ENCODE peak calls at places on chromosomes 11 and 22, in four cellular contexts. R, C, U and S are unnamed samples. For H3K4me1, the result is how much of the 10 kb centered on the place peaks cover.

GRCh38 chr22:33036881-33037280 is 21.3 kb downstream of the SYN3 start:
- DNase-seq in R (no peak), C (no peak), U (no peak), S (no peak)

GRCh38 chr11:86167499-86168161 is 76.9 kb upstream of the EED start:
- DNase-seq in R (peak), C (no peak), U (no peak), S (no peak)

GRCh38 chr11:113663567-113663966 is 42.5 kb downstream of the TMPRSS5 start:
- DNase-seq in U (no peak), R (no peak), C (no peak), S (no peak)

GRCh38 chr11:28666632-28667031 is 558.4 kb downstream of the METTL15 start:
- DNase-seq in R (no peak), C (no peak), U (no peak), S (no peak)

GRCh38 chr11:65553301-65554001 is 4.7 kb downstream of the LTBP3 start:
- DNase-seq in U (no peak), C (peak), R (no peak), S (peak)

GRCh38 chr11:128259816-128260215 is 327.5 kb downstream of the ETS1 start:
- DNase-seq in C (no peak), R (no peak), U (no peak), S (no peak)

GRCh38 chr11:111303476-111303875 is 5.1 kb downstream of the POU2AF3 start:
- DNase-seq in R (peak), U (no peak), C (no peak), S (no peak)

GRCh38 chr11:111450480-111451320 is 61.5 kb downstream of the BTG4 start:
- DNase-seq in R (no peak), C (peak), U (no peak), S (no peak)

GRCh38 chr11:102783720-102784119 is 3.3 kb upstream of the MMP10 start:
- DNase-seq in C (no peak), U (no peak), R (no peak), S (no peak)

GRCh38 chr11:73237471-73238290 is 19.6 kb downstream of the P2RY2 start:
- DNase-seq in R (peak), U (no peak), C (no peak), S (no peak)

GRCh38 chr11:78350646-78351165 is 66.9 kb downstream of the GAB2 start:
- DNase-seq in C (no peak), R (peak), U (no peak), S (peak)

GRCh38 chr22:41478891-41479521 is 10.1 kb downstream of the ACO2 start:
- DNase-seq in C (no peak), U (no peak), R (peak), S (no peak)

GRCh38 chr11:27904358-27905055 is 203.4 kb downstream of the KIF18A start:
- DNase-seq in U (no peak), R (no peak), C (no peak), S (no peak)

GRCh38 chr11:86047275-86047991 is 21.5 kb downstream of the PICALM start:
- DNase-seq in R (peak), C (no peak), U (no peak), S (no peak)

GRCh38 chr11:93529707-93530467 is 13.3 kb downstream of the SMCO4 start:
- DNase-seq in C (no peak), U (no peak), R (no peak), S (peak)

GRCh38 chr11:123576501-123576900 is 77.9 kb downstream of the SCN3B start:
- DNase-seq in C (no peak), U (no peak), R (no peak), S (no peak)

GRCh38 chr11:46649180-46649738 is 31.9 kb downstream of the ATG13 start:
- DNase-seq in R (peak), U (no peak), C (no peak), S (no peak)

GRCh38 chr11:90542092-90542491 is 319.2 kb upstream of the CHORDC1 start:
- DNase-seq in R (no peak), C (no peak), U (no peak), S (no peak)

DNA sequence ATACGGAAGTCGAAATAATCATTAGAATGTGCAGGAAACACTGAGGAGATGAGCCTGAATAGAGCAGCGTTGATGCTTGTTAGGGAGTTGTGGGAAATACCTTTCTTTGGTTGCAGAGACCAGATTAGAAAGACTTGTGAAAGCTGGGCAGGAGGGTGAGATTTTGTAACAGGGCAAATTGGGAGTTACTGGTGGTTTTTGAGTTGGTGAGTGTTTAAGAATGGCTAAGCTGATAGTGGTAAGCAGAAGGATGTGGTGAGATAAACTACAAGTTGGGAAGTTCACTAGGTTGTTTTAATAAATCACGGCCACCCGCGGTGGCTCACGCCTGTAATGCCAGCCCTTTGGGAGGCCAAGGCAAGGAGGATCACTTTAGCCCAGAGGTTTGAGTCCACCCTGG is 34.4 kb downstream of the MCAM start:
- DNase-seq in U (no peak), R (peak), C (no peak), S (no peak)
- H3K4me1 ChIP-seq in U (under half), R (under half), C (under half), S (under half)

GRCh38 chr11:11074686-11075370 is 217.0 kb upstream of the ZBED5 start:
- DNase-seq in C (no peak), U (no peak), R (no peak), S (no peak)

GRCh38 chr11:11076276-11076675 is 218.4 kb upstream of the ZBED5 start:
- DNase-seq in U (no peak), C (no peak), R (no peak), S (no peak)

GRCh38 chr11:11073996-11074395 is 216.1 kb upstream of the ZBED5 start:
- DNase-seq in U (no peak), R (no peak), C (no peak), S (no peak)

GRCh38 chr11:11076879-11077278 is 219.0 kb upstream of the ZBED5 start:
- DNase-seq in R (no peak), U (no peak), C (no peak), S (no peak)

DNA sequence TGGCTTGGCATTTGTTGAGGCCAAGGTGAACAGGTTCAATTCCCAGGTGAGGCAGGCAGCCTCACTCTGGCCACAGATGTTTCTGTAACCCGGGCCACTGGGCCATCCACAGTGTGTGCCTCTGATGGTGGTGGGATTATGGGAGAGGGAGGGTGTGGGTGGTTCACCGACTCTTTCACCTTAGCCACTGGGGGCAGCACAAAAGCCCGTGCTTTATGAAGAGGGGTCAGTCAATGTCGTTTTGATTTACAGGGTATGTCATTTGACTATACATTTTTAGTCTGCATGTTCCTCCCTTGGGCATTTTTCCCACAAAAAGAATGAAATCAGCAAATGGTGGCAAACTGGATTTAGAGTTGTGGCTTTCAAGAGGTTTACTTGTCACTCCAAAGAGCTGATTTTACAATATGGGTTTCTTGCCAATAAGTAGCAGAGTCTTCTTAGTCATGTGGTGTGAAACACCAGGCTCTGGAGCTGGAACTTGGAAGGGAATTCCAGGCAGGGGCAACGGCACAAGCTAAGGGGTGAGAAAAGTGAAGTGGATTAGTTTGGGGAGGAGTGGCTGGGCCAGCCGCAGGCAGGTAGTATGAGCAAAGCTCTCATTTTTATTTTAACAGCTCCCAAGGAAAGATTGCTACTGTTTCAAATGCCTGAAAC is 217.8 kb upstream of the ZBED5 start:
- DNase-seq in R (no peak), U (no peak), C (no peak), S (no peak)
- TF ChIP-seq CTCF in R (no peak), U (no peak), C (no peak), S (peak)

DNA sequence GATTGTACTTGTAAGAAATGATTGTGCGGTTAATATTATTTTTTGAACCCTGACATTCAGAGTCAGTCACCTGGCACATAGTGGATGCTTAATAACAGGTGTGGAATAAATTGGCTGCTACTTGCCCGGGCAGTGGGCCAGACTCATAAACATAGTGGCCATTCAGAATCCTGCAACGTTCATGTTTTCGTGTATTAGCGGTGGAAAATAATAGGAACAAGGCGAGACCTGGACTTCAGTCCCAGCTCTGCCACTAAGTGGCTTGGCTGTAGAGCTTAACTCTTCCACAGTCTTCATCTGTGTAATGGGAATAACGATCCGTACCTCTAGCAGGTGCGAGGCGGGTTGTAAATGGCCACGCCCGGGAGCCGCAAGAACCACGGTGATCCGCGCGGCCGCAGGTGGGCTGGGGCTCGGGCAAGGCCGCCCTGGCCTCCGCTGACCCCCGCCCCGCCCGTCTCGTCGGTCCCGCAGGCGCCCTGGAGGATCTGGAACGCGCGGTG is 761 bp upstream of the TMEM25 start:
- DNase-seq in C (no peak), U (no peak), R (no peak), S (no peak)
- H3K4me1 ChIP-seq in C (under half), U (under half), R (under half), S (under half)

DNA sequence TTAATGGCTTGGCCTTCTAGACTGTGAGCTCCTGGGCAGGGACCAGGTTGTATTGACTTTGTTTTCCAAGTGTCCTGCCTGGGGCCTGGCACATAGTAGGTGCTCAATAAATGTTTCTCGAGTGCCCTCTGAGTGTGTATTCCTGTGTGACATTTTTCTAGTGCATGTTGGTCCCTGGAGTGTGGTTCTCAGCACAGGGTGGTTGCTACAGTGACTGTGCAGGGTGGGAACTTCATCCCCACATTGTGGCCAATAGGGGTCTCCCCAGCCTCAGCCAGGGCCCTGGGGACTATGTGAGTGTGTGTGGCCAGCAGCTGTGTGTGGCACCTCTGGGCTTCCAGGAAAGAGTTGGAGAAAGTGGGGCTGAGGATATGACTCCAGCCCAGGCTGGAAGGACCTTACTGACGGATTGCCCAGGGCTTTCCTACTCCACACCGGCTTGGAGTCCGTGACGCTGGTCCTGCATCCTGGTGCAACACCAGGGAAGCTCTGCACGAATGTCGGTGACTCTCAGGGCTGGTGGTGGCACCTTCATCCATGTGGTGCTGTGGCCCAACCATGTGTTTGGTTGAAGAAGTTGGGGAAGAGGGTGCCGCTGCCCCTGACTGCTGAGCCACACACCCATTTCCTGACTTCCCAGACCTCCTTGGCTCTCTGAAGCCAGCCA is 9.0 kb upstream of the MARK2 start:
- DNase-seq in R (peak), U (no peak), C (no peak), S (peak)
- TF ChIP-seq CTCF in R (peak), U (no peak), C (peak), S (peak)

DNA sequence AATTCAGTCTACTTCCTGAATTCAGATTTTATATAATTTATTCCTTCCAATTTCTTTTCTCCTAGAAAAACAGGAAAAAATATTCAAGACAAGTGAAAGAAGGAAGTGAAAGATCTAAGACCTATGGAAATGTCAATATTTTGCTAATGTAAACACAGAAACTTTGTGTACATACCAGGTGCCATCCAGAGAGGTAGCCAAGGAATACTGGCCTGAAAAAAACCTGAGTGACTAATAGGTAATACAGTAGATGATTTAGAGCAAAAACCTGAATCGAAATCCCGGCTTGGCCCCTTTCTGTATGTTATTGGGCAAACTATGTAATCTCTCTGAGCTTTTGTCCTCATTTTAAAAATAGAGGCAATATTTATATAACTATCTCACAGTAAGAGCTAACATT is 59.2 kb upstream of the FSHB start:
- DNase-seq in U (no peak), C (no peak), R (no peak), S (no peak)
- H3K4me1 ChIP-seq in U (under half), C (under half), R (under half), S (under half)

GRCh38 chr11:109221190-109221589 is 200.8 kb upstream of the C11orf87 start:
- DNase-seq in C (no peak), U (no peak), R (no peak), S (no peak)
- TF ChIP-seq CTCF in C (no peak), U (no peak), R (no peak), S (no peak)

GRCh38 chr22:46767249-46767985 is 5.0 kb downstream of the TBC1D22A start:
- DNase-seq in R (no peak), U (no peak), C (no peak), S (no peak)

GRCh38 chr22:46764779-46765485 is 2.5 kb downstream of the TBC1D22A start:
- DNase-seq in U (no peak), C (no peak), R (no peak), S (no peak)

GRCh38 chr22:46769191-46769675 is 6.8 kb downstream of the TBC1D22A start:
- DNase-seq in U (no peak), R (no peak), C (no peak), S (no peak)

GRCh38 chr22:46764140-46764680 is 1.8 kb downstream of the TBC1D22A start:
- DNase-seq in U (no peak), C (no peak), R (no peak), S (no peak)

DNA sequence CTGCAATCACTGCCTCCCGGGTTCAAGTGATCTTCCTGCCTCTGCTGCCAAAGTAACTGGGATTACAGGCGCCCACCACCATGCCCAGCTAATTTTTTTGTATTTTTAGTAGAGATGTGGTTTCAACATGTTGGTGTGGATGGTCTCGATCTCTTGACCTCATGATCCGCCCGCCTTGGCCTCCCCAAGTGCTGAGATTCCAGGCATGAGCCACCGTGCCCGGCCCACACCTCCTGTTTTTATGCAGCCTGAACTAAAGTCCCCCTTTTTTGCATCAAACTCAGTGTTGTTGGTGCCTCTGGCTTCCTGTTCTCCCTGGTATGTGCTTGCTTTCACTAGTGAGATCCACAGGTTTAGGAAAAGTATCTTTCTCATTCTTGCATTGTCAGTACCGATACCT is 4.2 kb downstream of the TBC1D22A start:
- DNase-seq in U (no peak), C (no peak), R (no peak), S (no peak)
- H3K4me1 ChIP-seq in U (under half), C (under half), R (under half), S (under half)

DNA sequence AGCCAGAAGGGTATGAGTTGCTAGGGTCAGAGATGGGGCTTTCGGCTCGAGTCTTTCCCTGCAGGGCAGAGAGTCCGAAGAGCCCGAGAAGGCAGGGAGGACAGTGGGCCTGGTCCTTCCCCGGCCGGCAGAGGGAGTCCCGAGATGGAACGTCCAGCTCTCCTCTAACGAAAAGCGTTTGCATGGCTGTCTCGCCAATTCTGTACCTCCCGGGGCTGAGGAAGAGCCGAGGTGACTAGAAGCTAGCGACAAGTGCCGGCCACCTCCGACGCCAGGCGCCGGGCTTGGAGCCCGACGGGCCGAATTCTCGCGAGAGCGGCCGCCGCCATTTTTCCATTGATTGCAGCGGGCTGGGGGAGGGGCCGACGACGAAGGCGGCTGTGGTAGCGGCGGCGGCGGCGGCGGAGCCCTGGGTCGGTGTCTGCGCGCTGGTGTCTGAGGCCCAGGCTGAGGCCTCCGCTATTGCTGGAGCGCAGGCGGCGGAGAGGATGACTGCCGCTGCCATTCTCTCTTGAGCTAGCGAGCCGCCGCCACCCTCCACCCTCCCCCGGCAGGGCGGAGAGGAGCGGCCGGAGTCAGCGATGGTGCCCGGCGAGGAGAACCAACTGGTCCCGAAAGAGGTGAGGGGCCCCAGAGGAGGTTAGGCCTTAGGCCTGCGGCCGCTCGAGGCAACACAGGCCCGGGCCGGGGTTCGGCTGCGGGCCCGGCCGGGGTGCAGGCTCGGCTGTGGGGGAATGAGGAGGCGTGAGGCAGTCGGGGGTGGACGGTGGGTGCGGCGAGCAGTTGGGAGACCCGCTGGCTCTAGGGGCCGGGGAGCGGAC is at the start of gene USP47:
- DNase-seq in U (peak), R (peak), C (peak), S (peak)
- TF ChIP-seq CTCF in U (peak), R (peak), C (peak), S (peak)